ENCODE peak calls at places on chromosomes 5 and 9, in eight cellular contexts. K is H9; B is A549; H is cardiac muscle cell; V is heart left ventricle; P is CD4-positive, alpha-beta T cell; L is GM12865; Z is astrocyte of the cerebellum. R is an unnamed sample.

GRCh38 chr5:172102251-172102870 is 85.7 kb downstream of the STK10 start:
- DNase-seq in K (no peak), B (no peak), H (peak), V (peak), P (no peak), L (no peak), Z (no peak), R (no peak)

GRCh38 chr9:70195456-70195855 is 63.3 kb upstream of the SMC5 start:
- DNase-seq in K (no peak), B (no peak), H (no peak), V (no peak), P (no peak), L (no peak), Z (no peak), R (no peak)

GRCh38 chr9:121325387-121325786 is 44.7 kb downstream of the STOM start:
- DNase-seq in K (no peak), B (no peak), H (no peak), V (no peak), P (no peak), L (no peak), Z (no peak), R (no peak)

GRCh38 chr9:93054758-93055704 is 3.5 kb upstream of the SUSD3 start:
- DNase-seq in K (no peak), B (no peak), H (no peak), V (peak), P (no peak), L (no peak), Z (no peak), R (no peak)

GRCh38 chr5:44603496-44604272 is 205.1 kb upstream of the MRPS30 start:
- DNase-seq in K (peak), B (no peak), H (no peak), V (no peak), P (no peak), L (peak), Z (no peak), R (no peak)

GRCh38 chr5:84028093-84028492 is 307.4 kb upstream of the HAPLN1 start:
- DNase-seq in K (no peak), B (no peak), H (no peak), V (no peak), P (no peak), L (no peak), Z (no peak), R (no peak)

GRCh38 chr9:29773676-29774075 is 2200.4 kb upstream of the C9orf72 start:
- DNase-seq in K (no peak), B (no peak), H (no peak), V (no peak), P (no peak), L (no peak), Z (no peak), R (no peak)

GRCh38 chr9:5786370-5787127 is 46.4 kb downstream of the ERMP1 start:
- DNase-seq in K (no peak), B (no peak), H (no peak), V (no peak), P (no peak), L (no peak), Z (no peak), R (no peak)

GRCh38 chr5:760363-761205 is 23.9 kb downstream of the ZDHHC11B start:
- DNase-seq in K (peak), B (no peak), H (no peak), V (peak), P (peak), L (no peak), Z (no peak), R (no peak)

GRCh38 chr9:93008457-93008856 is 50.0 kb upstream of the SUSD3 start:
- DNase-seq in K (no peak), B (no peak), H (no peak), V (no peak), P (no peak), L (no peak), Z (no peak), R (no peak)

GRCh38 chr9:37413311-37413710 is 9.2 kb upstream of the GRHPR start:
- DNase-seq in K (no peak), B (no peak), H (no peak), V (no peak), P (no peak), L (no peak), Z (no peak), R (no peak)

GRCh38 chr9:111400564-111400898 is 70.5 kb upstream of the OR2K2 start:
- DNase-seq in K (no peak), B (no peak), H (no peak), V (no peak), P (no peak), L (no peak), Z (no peak), R (no peak)

GRCh38 chr5:816176-816575 is 31.6 kb upstream of the ZDHHC11B start:
- DNase-seq in K (no peak), B (no peak), H (no peak), V (no peak), P (no peak), L (no peak), Z (no peak), R (no peak)

GRCh38 chr9:32351845-32352244 is 32.6 kb upstream of the ACO1 start:
- DNase-seq in K (peak), B (no peak), H (peak), V (no peak), P (no peak), L (no peak), Z (no peak), R (no peak)

GRCh38 chr5:98341038-98341710 is 432.3 kb upstream of the RGMB start:
- DNase-seq in K (no peak), B (no peak), H (no peak), V (no peak), P (no peak), L (no peak), Z (peak), R (no peak)

GRCh38 chr9:89593776-89594427 is 10.9 kb upstream of the GADD45G start:
- DNase-seq in K (peak), B (peak), H (peak), V (no peak), P (peak), L (peak), Z (no peak), R (peak)

GRCh38 chr9:131817627-131818026 is 77.8 kb upstream of the RAPGEF1 start:
- DNase-seq in K (no peak), B (peak), H (no peak), V (no peak), P (no peak), L (no peak), Z (no peak), R (no peak)

GRCh38 chr9:89532478-89532877 is 34.6 kb upstream of the SEMA4D start:
- DNase-seq in K (no peak), B (no peak), H (no peak), V (no peak), P (peak), L (no peak), Z (no peak), R (no peak)

GRCh38 chr5:16888694-16889124 is 47.4 kb downstream of the MYO10 start:
- DNase-seq in K (no peak), B (no peak), H (no peak), V (no peak), P (no peak), L (no peak), Z (no peak), R (no peak)

GRCh38 chr5:38994329-38994927 is 79.8 kb downstream of the RICTOR start:
- DNase-seq in K (no peak), B (peak), H (peak), V (no peak), P (peak), L (no peak), Z (peak), R (peak)

GRCh38 chr9:130030821-130031481 is 12.0 kb downstream of the FNBP1 start:
- DNase-seq in K (no peak), B (no peak), H (no peak), V (no peak), P (no peak), L (peak), Z (no peak), R (no peak)

DNA sequence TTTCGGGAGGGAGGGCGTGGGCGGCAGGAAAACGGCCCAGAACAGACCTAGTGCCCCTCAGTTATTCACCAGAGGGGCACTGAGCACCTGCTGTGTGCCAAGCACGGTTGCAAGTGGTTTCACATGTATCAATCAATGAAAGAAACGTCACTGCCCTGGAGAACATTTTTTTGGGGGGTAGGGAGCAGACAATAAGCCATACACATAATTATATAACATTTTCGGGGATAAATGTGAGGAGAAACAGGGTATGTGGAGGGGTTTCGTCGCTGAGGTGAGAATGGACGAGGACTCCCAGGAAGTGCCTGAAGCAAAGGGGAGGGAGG is 444 bp upstream of the ZNF354A start:
- DNase-seq in K (no peak), B (no peak), H (no peak), V (no peak), P (no peak), L (peak), Z (no peak), R (no peak)
- TF ChIP-seq CTCF in K (peak), B (no peak), H (no peak), V (no peak), P (peak), L (no peak), Z (no peak), R (no peak)

GRCh38 chr5:73115399-73116051 is 4.8 kb upstream of the TMEM171 start:
- DNase-seq in K (no peak), B (no peak), H (no peak), V (no peak), P (no peak), L (no peak), Z (peak), R (no peak)
- TF ChIP-seq CTCF in K (no peak), B (no peak), H (no peak), V (no peak), P (no peak), L (no peak), Z (no peak), R (no peak)

GRCh38 chr5:180803181-180804128 is 849 bp upstream of the MGAT1 start:
- DNase-seq in K (no peak), B (no peak), H (peak), V (peak), P (peak), L (peak), Z (no peak), R (peak)
- TF ChIP-seq CTCF in K (peak), B (no peak), H (peak), V (no peak), P (no peak), L (no peak), Z (peak), R (no peak)

GRCh38 chr5:134141346-134142050 is 27.0 kb downstream of the TCF7 start:
- DNase-seq in K (peak), B (no peak), H (no peak), V (no peak), P (peak), L (peak), Z (no peak), R (no peak)
- TF ChIP-seq CTCF in K (no peak), B (no peak), H (peak), V (no peak), P (no peak), L (peak), Z (no peak), R (peak)

GRCh38 chr5:149645236-149645635 is 63.9 kb downstream of the ARHGEF37 start:
- DNase-seq in K (no peak), B (no peak), H (no peak), V (no peak), P (no peak), L (no peak), Z (no peak), R (no peak)
- TF ChIP-seq CTCF in K (no peak), B (no peak), H (no peak), V (no peak), P (no peak), L (no peak), Z (no peak), R (no peak)

GRCh38 chr5:45774528-45774927 is 78.3 kb upstream of the HCN1 start:
- DNase-seq in K (no peak), B (peak), H (peak), V (no peak), P (no peak), L (no peak), Z (no peak), R (no peak)
- TF ChIP-seq CTCF in K (peak), B (no peak), H (no peak), V (peak), P (no peak), L (peak), Z (no peak), R (no peak)

DNA sequence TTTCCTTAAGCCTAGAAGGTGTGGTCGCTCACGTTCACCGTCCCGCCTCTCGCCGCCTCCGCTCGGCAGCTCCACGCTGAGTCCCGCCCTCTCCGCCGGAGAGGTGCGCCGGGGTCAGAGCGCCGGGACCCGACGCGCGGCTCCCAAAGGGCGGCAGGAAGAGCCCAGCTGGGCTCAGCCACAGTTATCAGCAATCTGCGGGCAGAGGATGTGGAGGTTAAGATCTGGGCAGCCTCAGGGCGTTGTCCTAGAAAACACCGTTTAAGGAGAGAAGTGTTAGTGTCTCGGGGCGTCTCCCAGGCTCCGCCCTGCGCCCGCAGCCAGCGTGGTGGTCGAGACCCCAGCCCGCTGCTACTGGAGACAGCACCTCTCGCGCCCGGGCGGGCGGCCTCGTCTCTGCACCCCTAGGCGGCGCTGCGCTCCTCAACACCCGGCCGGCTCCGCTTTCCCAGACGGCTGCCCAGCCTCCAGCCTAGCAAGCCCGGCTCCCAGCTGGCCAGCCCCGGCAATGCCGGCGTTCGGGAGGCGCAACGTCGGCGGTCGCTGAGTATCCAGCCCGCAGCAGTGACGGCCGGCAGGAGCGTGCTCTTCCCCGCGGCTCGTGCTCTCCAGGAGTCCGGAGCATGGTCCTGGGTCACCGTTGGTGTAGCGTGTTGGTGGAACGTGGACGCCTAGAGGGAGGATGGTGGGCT is at the start of gene PCDHAC1:
- DNase-seq in K (peak), B (peak), H (peak), V (peak), P (no peak), L (no peak), Z (no peak), R (no peak)
- TF ChIP-seq CTCF in K (peak), B (peak), H (peak), V (peak), P (no peak), L (no peak), Z (peak), R (no peak)

GRCh38 chr5:36073595-36074216 is 7.0 kb upstream of the UGT3A2 start:
- DNase-seq in K (peak), B (no peak), H (peak), V (no peak), P (no peak), L (peak), Z (no peak), R (peak)
- TF ChIP-seq CTCF in K (peak), B (no peak), H (peak), V (no peak), P (no peak), L (peak), Z (no peak), R (peak)

R was measured in GM10248.